ENCODE peak calls at places on chromosome 21, in nine cellular contexts. I is AG09309, S is Panc1, X is GM10248, L is stomach, K is ovary, Q is astrocyte of the spinal cord, R is osteocyte, T is cardiac fibroblast. E is an unnamed sample.

GRCh38 chr21:16159213-16159970 is 429.6 kb downstream of the USP25 start:
- DNase-seq in R (no peak), S (no peak), K (no peak), L (no peak), Q (peak), X (no peak), T (no peak), I (no peak), E (no peak)

GRCh38 chr21:17514124-17514481 is 1.3 kb downstream of the CXADR start:
- DNase-seq in S (no peak), Q (peak), T (peak), L (no peak), K (no peak), I (no peak), R (no peak), X (no peak), E (no peak)

GRCh38 chr21:28229811-28230210 is 762.9 kb downstream of the LTN1 start:
- DNase-seq in R (no peak), X (no peak), T (peak), K (no peak), I (peak), L (no peak), S (no peak), Q (peak), E (no peak)

GRCh38 chr21:42219606-42220137 is 732 bp downstream of the ABCG1 start:
- DNase-seq in I (no peak), R (no peak), S (no peak), L (peak), X (peak), T (no peak), Q (no peak), K (peak), E (no peak)

GRCh38 chr21:31351438-31351837 is 7.4 kb upstream of the TIAM1 start:
- DNase-seq in K (no peak), R (no peak), Q (peak), I (no peak), T (peak), S (no peak), L (no peak), X (no peak), E (no peak)

GRCh38 chr21:30320215-30320614 is at the start of gene KRTAP26-1:
- DNase-seq in K (no peak), T (no peak), Q (no peak), R (no peak), I (no peak), X (no peak), S (no peak), L (no peak), E (no peak)

GRCh38 chr21:44704636-44705001 is 6.8 kb downstream of the TSPEAR start:
- DNase-seq in Q (no peak), R (peak), K (no peak), I (no peak), L (no peak), T (no peak), S (no peak), X (no peak), E (no peak)

GRCh38 chr21:44003307-44003966 is 8.7 kb upstream of the TRAPPC10 start:
- DNase-seq in I (no peak), K (no peak), S (no peak), R (no peak), L (no peak), T (no peak), X (no peak), Q (no peak), E (no peak)

GRCh38 chr21:46489162-46489663 is 30.5 kb downstream of the DIP2A start:
- DNase-seq in K (no peak), Q (no peak), R (no peak), S (no peak), I (no peak), T (no peak), L (no peak), X (no peak), E (no peak)
- TF ChIP-seq CTCF in K (no peak), Q (no peak), R (no peak), S (no peak), I (no peak), T (no peak), L (no peak), X (no peak), E (no peak)

GRCh38 chr21:36320421-36321324 is 676 bp downstream of the MORC3 start:
- DNase-seq in X (peak), T (peak), I (no peak), R (peak), S (no peak), Q (peak), L (peak), K (peak), E (no peak)
- TF ChIP-seq CTCF in X (no peak), T (no peak), I (no peak), R (no peak), S (no peak), Q (no peak), L (no peak), K (no peak), E (no peak)

DNA sequence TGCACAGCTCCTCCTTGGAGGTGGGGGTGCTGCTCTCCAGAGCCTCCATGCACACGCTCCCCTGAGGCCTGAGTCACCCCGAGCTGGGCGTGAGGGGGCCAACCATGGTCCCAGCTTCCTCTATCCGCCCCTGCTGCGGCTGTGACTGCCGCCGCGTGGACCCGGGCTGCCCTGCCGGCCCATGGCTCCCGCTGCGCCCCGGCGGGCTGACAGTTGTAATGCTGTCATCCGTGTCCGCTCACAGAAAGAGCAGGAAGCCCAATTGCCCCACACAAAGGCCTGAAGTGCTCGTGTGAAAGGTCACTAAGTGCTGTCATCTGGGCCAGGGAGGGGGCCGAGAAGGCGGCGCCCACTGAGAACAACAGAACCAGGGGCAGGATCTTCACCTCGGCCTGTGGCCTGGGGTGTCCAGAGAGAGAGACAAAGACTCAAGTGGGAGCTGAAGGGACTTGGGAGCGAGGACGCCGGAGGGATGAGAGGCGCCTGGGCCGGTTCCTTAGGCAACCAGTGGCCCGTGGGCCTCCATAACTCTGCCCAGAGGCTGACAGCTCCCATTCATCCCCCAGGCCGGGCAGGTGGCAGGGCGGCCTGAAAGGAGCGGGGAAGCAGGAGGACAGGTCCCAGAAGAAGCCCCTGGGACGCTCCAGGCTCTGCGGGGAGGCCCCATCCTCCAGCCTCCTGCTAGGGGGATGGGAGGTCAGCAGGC is 31.5 kb downstream of the OLIG1 start:
- DNase-seq in I (no peak), K (no peak), S (no peak), T (no peak), X (no peak), R (no peak), Q (no peak), L (no peak), E (no peak)
- TF ChIP-seq CTCF in I (no peak), K (no peak), S (no peak), T (no peak), X (no peak), R (no peak), Q (no peak), L (no peak), E (no peak)

GRCh38 chr21:37916795-37917142 is 512 bp upstream of the KCNJ6 start:
- DNase-seq in R (no peak), I (no peak), Q (no peak), T (no peak), K (no peak), L (no peak), S (no peak), X (no peak), E (no peak)
- TF ChIP-seq CTCF in R (peak), I (no peak), Q (peak), T (peak), K (no peak), L (no peak), S (peak), X (no peak), E (no peak)